ENCODE peak calls at places on chromosomes 7 and 10, in seven cellular contexts. F, J, C, X, Z, I and O are unnamed samples.

GRCh38 chr7:18430810-18431209 is 64.7 kb upstream of the HDAC9 start:
- DNase-seq in F (no peak), J (no peak), C (no peak), X (no peak), Z (no peak), I (no peak), O (no peak)

GRCh38 chr10:97757471-97757870 is 14.3 kb downstream of the SFRP5 start:
- DNase-seq in F (no peak), J (no peak), C (no peak), X (no peak), Z (no peak), I (no peak), O (no peak)

GRCh38 chr7:118615686-118616085 is 391.2 kb downstream of the ANKRD7 start:
- DNase-seq in F (no peak), J (no peak), C (no peak), X (no peak), Z (no peak), I (no peak), O (no peak)

GRCh38 chr10:5589963-5590511 is 65.3 kb downstream of the CALML3 start:
- DNase-seq in F (peak; percentile 49), J (peak; percentile 39), C (no peak), X (peak; percentile 47), Z (no peak), I (peak; percentile 64), O (no peak)

GRCh38 chr7:81460228-81460627 is 309.6 kb downstream of the HGF start:
- DNase-seq in F (no peak), J (no peak), C (no peak), X (no peak), Z (no peak), I (no peak), O (no peak)

GRCh38 chr7:45681596-45682357 is 107.6 kb downstream of the ADCY1 start:
- DNase-seq in F (no peak), J (no peak), C (no peak), X (no peak), Z (no peak), I (no peak), O (no peak)

GRCh38 chr10:59880019-59880717 is 26.2 kb downstream of the CCDC6 start:
- DNase-seq in F (peak; percentile 44), J (no peak), C (no peak), X (no peak), Z (no peak), I (no peak), O (no peak)

GRCh38 chr10:97601268-97602215 is 12.0 kb downstream of the C10orf62 start:
- DNase-seq in F (no peak), J (no peak), C (no peak), X (no peak), Z (no peak), I (no peak), O (no peak)

GRCh38 chr7:105990726-105991465 is 27.8 kb downstream of the CDHR3 start:
- DNase-seq in F (peak; percentile 30), J (peak; percentile 23), C (no peak), X (peak; percentile 27), Z (no peak), I (no peak), O (no peak)

GRCh38 chr7:46990761-46991160 is 591.1 kb downstream of the TNS3 start:
- DNase-seq in F (no peak), J (peak; percentile 17), C (no peak), X (peak; percentile 18), Z (no peak), I (no peak), O (peak; percentile 39)

GRCh38 chr7:1644341-1645070 is 25.6 kb upstream of the ELFN1 start:
- DNase-seq in F (peak; percentile 51), J (no peak), C (no peak), X (no peak), Z (no peak), I (no peak), O (no peak)

DNA sequence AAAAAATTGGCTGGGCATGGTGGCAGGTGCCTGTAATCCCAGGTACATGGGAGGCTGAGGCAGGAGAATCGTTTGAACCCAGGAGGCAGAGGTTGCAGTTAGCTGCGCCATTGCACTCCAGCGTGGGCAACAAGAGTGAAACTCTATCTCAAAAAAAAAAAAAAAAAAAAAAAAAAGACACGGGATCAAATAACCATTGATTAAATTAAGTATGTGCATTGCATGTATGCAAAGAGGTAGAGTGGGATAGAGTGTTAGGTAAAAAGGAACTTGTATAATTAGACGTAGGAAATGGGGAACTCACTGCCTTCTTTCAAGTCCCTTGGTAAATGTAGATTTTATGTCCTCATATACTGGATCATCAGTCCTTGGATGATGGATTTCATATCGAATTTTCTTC is 13.1 kb downstream of the VCL start:
- DNase-seq in F (no peak), J (no peak), C (no peak), X (no peak), Z (no peak), I (no peak), O (no peak)
- H3K4me3 ChIP-seq in F (no peak overlapping the region), J (peak overlapping the region; percentile 10), C (no peak overlapping the region), X (no peak overlapping the region), Z (no peak overlapping the region), I (peak overlapping the region; percentile 1), O (no peak overlapping the region)

GRCh38 chr7:138492423-138492822 is 32.4 kb downstream of the TRIM24 start:
- DNase-seq in F (no peak), J (no peak), C (no peak), X (no peak), Z (no peak), I (no peak), O (no peak)

GRCh38 chr7:138499340-138499739 is 39.3 kb downstream of the TRIM24 start:
- DNase-seq in F (no peak), J (no peak), C (no peak), X (no peak), Z (no peak), I (no peak), O (no peak)

GRCh38 chr7:138493535-138493934 is 33.5 kb downstream of the TRIM24 start:
- DNase-seq in F (no peak), J (no peak), C (no peak), X (no peak), Z (no peak), I (no peak), O (no peak)

GRCh38 chr7:138491612-138492386 is 31.7 kb downstream of the TRIM24 start:
- DNase-seq in F (no peak), J (peak; percentile 17), C (no peak), X (no peak), Z (no peak), I (no peak), O (no peak)

GRCh38 chr7:138495485-138495884 is 35.4 kb downstream of the TRIM24 start:
- DNase-seq in F (no peak), J (no peak), C (no peak), X (no peak), Z (no peak), I (no peak), O (no peak)
- H3K4me3 ChIP-seq in F (no peak overlapping the region), J (no peak overlapping the region), C (no peak overlapping the region), X (no peak overlapping the region), Z (no peak overlapping the region), I (no peak overlapping the region), O (no peak overlapping the region)

GRCh38 chr7:27124096-27124978 is 6.2 kb downstream of the HOXA4 start:
- DNase-seq in F (no peak), J (peak; percentile 61), C (peak; percentile 54), X (peak; percentile 91), Z (no peak), I (no peak), O (no peak)
- H3K4me3 ChIP-seq in F (no peak overlapping the region), J (no peak overlapping the region), C (no peak overlapping the region), X (peak overlapping the region; percentile 57), Z (no peak overlapping the region), I (no peak overlapping the region), O (no peak overlapping the region)

GRCh38 chr7:3089493-3089892 is 45.8 kb upstream of the CARD11 start:
- DNase-seq in F (peak; percentile 20), J (peak; percentile 26), C (no peak), X (peak; percentile 9), Z (no peak), I (peak; percentile 31), O (no peak)

GRCh38 chr7:3092468-3092867 is 48.8 kb upstream of the CARD11 start:
- DNase-seq in F (no peak), J (peak; percentile 8), C (no peak), X (peak; percentile 11), Z (peak; percentile 47), I (no peak), O (no peak)

GRCh38 chr7:3097734-3098133 is 54.1 kb upstream of the CARD11 start:
- DNase-seq in F (no peak), J (no peak), C (no peak), X (no peak), Z (no peak), I (no peak), O (no peak)

GRCh38 chr7:3091631-3092030 is 48.0 kb upstream of the CARD11 start:
- DNase-seq in F (no peak), J (no peak), C (no peak), X (no peak), Z (no peak), I (no peak), O (no peak)

GRCh38 chr7:3095046-3095445 is 51.4 kb upstream of the CARD11 start:
- DNase-seq in F (no peak), J (no peak), C (no peak), X (no peak), Z (peak; percentile 39), I (no peak), O (no peak)
- H3K4me3 ChIP-seq in F (no peak overlapping the region), J (no peak overlapping the region), C (no peak overlapping the region), X (no peak overlapping the region), Z (no peak overlapping the region), I (no peak overlapping the region), O (no peak overlapping the region)

DNA sequence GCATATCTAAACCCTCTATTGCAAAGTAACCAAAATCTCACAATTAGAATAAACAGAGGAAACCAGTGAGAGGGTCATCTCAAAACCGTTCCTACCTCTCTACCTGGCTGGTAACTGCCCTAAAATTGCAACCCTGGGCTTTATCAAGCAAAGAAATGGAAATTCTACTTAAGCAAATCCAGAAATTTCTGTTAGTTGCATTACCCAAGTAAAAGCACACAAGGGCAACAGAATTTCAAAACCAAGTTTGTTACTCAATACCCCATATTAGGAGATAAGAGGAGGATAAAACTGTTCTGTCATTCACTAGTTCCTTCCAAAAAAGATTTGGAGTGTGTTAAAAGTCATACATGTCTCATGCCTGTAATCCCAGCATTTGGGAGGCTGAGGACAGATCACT is 195.3 kb downstream of the FAM107B start:
- DNase-seq in F (no peak), J (peak; percentile 66), C (no peak), X (peak; percentile 82), Z (no peak), I (peak; percentile 7), O (no peak)
- H3K4me3 ChIP-seq in F (no peak overlapping the region), J (no peak overlapping the region), C (no peak overlapping the region), X (no peak overlapping the region), Z (no peak overlapping the region), I (peak overlapping the region; percentile 54), O (no peak overlapping the region)

DNA sequence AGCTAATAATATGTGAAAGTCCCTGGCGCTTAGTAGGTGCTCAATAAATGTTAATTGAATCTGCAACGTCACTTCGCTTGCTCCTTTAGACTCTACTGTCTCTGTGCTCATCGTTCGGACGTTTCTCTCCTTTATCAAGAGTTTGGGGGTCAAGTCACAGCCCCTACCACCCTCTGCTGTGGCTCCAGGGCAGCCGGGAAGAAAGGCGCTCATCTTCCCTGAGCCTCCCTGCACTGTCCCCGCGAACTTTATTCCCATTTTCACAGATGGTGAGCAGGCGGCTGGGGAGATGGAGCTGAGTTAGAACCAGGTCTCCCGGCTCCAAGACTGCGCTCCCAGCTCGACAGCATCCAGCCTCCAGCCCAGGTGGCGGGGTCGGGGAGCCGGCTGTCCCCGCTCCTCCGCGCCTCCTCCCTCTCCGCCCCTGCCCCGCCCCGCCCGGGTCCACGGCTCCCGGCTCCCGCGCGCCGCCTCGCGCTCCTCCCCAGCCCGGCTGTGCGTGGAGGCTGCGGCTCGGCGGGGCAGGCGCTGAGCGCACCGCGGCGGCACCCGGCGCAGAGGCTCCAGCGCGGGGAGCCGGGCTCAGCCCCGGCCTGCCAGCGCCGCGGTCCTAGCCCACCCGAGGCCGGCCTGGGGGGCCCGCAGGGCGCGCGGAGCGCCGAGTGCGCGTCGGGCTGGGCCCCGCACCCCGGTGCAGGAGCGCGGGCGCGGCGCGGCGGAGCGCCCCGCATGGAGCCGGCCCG is at the start of gene CLEC2L:
- DNase-seq in F (no peak), J (no peak), C (no peak), X (no peak), Z (no peak), I (no peak), O (no peak)
- H3K4me3 ChIP-seq in F (no peak within 1 kb of the TSS), J (no peak within 1 kb of the TSS), C (no peak within 1 kb of the TSS), X (peak within 1 kb of the TSS; percentile 20), Z (peak within 1 kb of the TSS; percentile 26), I (no peak within 1 kb of the TSS), O (peak within 1 kb of the TSS; percentile 20)